ENCODE peak calls at places on chromosome 19, in eight cellular contexts. One of them, this sample, is unnamed.
A peak's percentile ranks its signal among the peaks of the same experiment; 100 is the strongest.

GRCh38 chr19:16605552-16605951 is 22.5 kb downstream of the MED26 start:
- DNase-seq in PC-9: no peak
- DNase-seq in fibroblast of lung: no peak
- DNase-seq in hepatocyte: no peak
- DNase-seq in GM23338: no peak
- DNase-seq in astrocyte: no peak
- DNase-seq in neural progenitor cell: no peak
- DNase-seq in HCT116: no peak
- DNase-seq in this sample: no peak

GRCh38 chr19:35154535-35155406 is at the start of gene FXYD5:
- DNase-seq in PC-9: peak; percentile 65
- DNase-seq in fibroblast of lung: peak; percentile 69
- DNase-seq in hepatocyte: peak; percentile 86
- DNase-seq in GM23338: peak; percentile 86
- DNase-seq in astrocyte: peak; percentile 70
- DNase-seq in neural progenitor cell: peak; percentile 72
- DNase-seq in HCT116: no peak
- DNase-seq in this sample: peak; percentile 70

GRCh38 chr19:3554254-3555083 is 2.9 kb downstream of the MFSD12 start:
- DNase-seq in PC-9: no peak
- DNase-seq in fibroblast of lung: no peak
- DNase-seq in hepatocyte: no peak
- DNase-seq in GM23338: no peak
- DNase-seq in astrocyte: no peak
- DNase-seq in neural progenitor cell: no peak
- DNase-seq in HCT116: no peak
- DNase-seq in this sample: no peak

GRCh38 chr19:47778089-47778953 is at the start of gene SELENOW:
- DNase-seq in PC-9: peak; percentile 85
- DNase-seq in fibroblast of lung: peak; percentile 64
- DNase-seq in hepatocyte: peak; percentile 85
- DNase-seq in GM23338: peak; percentile 88
- DNase-seq in astrocyte: peak; percentile 58
- DNase-seq in neural progenitor cell: peak; percentile 92
- DNase-seq in HCT116: peak; percentile 55
- DNase-seq in this sample: peak; percentile 67

GRCh38 chr19:19526581-19527370 is 1.9 kb upstream of the YJEFN3 start:
- DNase-seq in PC-9: no peak
- DNase-seq in fibroblast of lung: no peak
- DNase-seq in hepatocyte: no peak
- DNase-seq in GM23338: no peak
- DNase-seq in astrocyte: no peak
- DNase-seq in neural progenitor cell: no peak
- DNase-seq in HCT116: no peak
- DNase-seq in this sample: no peak

GRCh38 chr19:16457195-16457953 is 14.4 kb downstream of the EPS15L1 start:
- DNase-seq in PC-9: peak; percentile 42
- DNase-seq in fibroblast of lung: peak; percentile 56
- DNase-seq in hepatocyte: no peak
- DNase-seq in GM23338: peak; percentile 47
- DNase-seq in astrocyte: peak; percentile 35
- DNase-seq in neural progenitor cell: peak; percentile 23
- DNase-seq in HCT116: no peak
- DNase-seq in this sample: peak; percentile 5

GRCh38 chr19:50667759-50668231 is 18.6 kb downstream of the C19orf81 start:
- DNase-seq in PC-9: no peak
- DNase-seq in fibroblast of lung: no peak
- DNase-seq in hepatocyte: no peak
- DNase-seq in GM23338: peak; percentile 39
- DNase-seq in astrocyte: no peak
- DNase-seq in neural progenitor cell: no peak
- DNase-seq in HCT116: no peak
- DNase-seq in this sample: no peak

GRCh38 chr19:27972291-27973040 is 1240.5 kb downstream of the UQCRFS1 start:
- DNase-seq in PC-9: peak; percentile 11
- DNase-seq in fibroblast of lung: no peak
- DNase-seq in hepatocyte: peak; percentile 52
- DNase-seq in GM23338: no peak
- DNase-seq in astrocyte: peak; percentile 88
- DNase-seq in neural progenitor cell: no peak
- DNase-seq in HCT116: no peak
- DNase-seq in this sample: peak; percentile 41

GRCh38 chr19:41702208-41702651 is 6.2 kb upstream of the CEACAM5 start:
- DNase-seq in PC-9: no peak
- DNase-seq in fibroblast of lung: no peak
- DNase-seq in hepatocyte: no peak
- DNase-seq in GM23338: no peak
- DNase-seq in astrocyte: peak; percentile 20
- DNase-seq in neural progenitor cell: no peak
- DNase-seq in HCT116: no peak
- DNase-seq in this sample: peak; percentile 51

GRCh38 chr19:13633109-13633508 is 126.8 kb upstream of the CACNA1A start:
- DNase-seq in PC-9: no peak
- DNase-seq in fibroblast of lung: peak; percentile 95
- DNase-seq in hepatocyte: peak; percentile 66
- DNase-seq in GM23338: peak; percentile 60
- DNase-seq in astrocyte: peak; percentile 34
- DNase-seq in neural progenitor cell: peak; percentile 64
- DNase-seq in HCT116: no peak
- DNase-seq in this sample: peak; percentile 58

GRCh38 chr19:54209748-54210494 is 9.3 kb downstream of the RPS9 start:
- DNase-seq in PC-9: peak; percentile 95
- DNase-seq in fibroblast of lung: peak; percentile 99
- DNase-seq in hepatocyte: peak; percentile 95
- DNase-seq in GM23338: no peak
- DNase-seq in astrocyte: peak; percentile 96
- DNase-seq in neural progenitor cell: no peak
- DNase-seq in HCT116: peak; percentile 40
- DNase-seq in this sample: peak; percentile 99

GRCh38 chr19:16325161-16325527 is 518 bp downstream of the KLF2 start:
- DNase-seq in PC-9: peak; percentile 28
- DNase-seq in fibroblast of lung: no peak
- DNase-seq in hepatocyte: peak; percentile 66
- DNase-seq in GM23338: peak; percentile 71
- DNase-seq in astrocyte: no peak
- DNase-seq in neural progenitor cell: peak; percentile 61
- DNase-seq in HCT116: no peak
- DNase-seq in this sample: no peak

GRCh38 chr19:11168568-11168967 is 13.0 kb upstream of the SPC24 start:
- DNase-seq in PC-9: peak; percentile 21
- DNase-seq in fibroblast of lung: peak; percentile 93
- DNase-seq in hepatocyte: no peak
- DNase-seq in GM23338: no peak
- DNase-seq in astrocyte: peak; percentile 92
- DNase-seq in neural progenitor cell: no peak
- DNase-seq in HCT116: peak; percentile 19
- DNase-seq in this sample: peak; percentile 99

GRCh38 chr19:49968279-49968922 is 7.4 kb upstream of the SIGLEC11 start:
- DNase-seq in PC-9: no peak
- DNase-seq in fibroblast of lung: no peak
- DNase-seq in hepatocyte: no peak
- DNase-seq in GM23338: no peak
- DNase-seq in astrocyte: no peak
- DNase-seq in neural progenitor cell: no peak
- DNase-seq in HCT116: no peak
- DNase-seq in this sample: no peak

GRCh38 chr19:46609511-46610412 is 8.6 kb downstream of the CALM3 start:
- DNase-seq in PC-9: no peak
- DNase-seq in fibroblast of lung: no peak
- DNase-seq in hepatocyte: no peak
- DNase-seq in GM23338: no peak
- DNase-seq in astrocyte: no peak
- DNase-seq in neural progenitor cell: no peak
- DNase-seq in HCT116: no peak
- DNase-seq in this sample: no peak

GRCh38 chr19:823565-824121 is 1.9 kb upstream of the PLPPR3 start:
- DNase-seq in PC-9: peak; percentile 39
- DNase-seq in fibroblast of lung: no peak
- DNase-seq in hepatocyte: peak; percentile 12
- DNase-seq in GM23338: no peak
- DNase-seq in astrocyte: no peak
- DNase-seq in neural progenitor cell: peak; percentile 45
- DNase-seq in HCT116: no peak
- DNase-seq in this sample: no peak

GRCh38 chr19:825897-826640 is 1.6 kb upstream of the AZU1 start:
- DNase-seq in PC-9: no peak
- DNase-seq in fibroblast of lung: peak; percentile 68
- DNase-seq in hepatocyte: no peak
- DNase-seq in GM23338: no peak
- DNase-seq in astrocyte: no peak
- DNase-seq in neural progenitor cell: no peak
- DNase-seq in HCT116: no peak
- DNase-seq in this sample: no peak

GRCh38 chr19:821976-822773 is 420 bp upstream of the PLPPR3 start:
- DNase-seq in PC-9: no peak
- DNase-seq in fibroblast of lung: no peak
- DNase-seq in hepatocyte: peak; percentile 43
- DNase-seq in GM23338: peak; percentile 77
- DNase-seq in astrocyte: no peak
- DNase-seq in neural progenitor cell: peak; percentile 92
- DNase-seq in HCT116: no peak
- DNase-seq in this sample: no peak

GRCh38 chr19:824885-825284 is 2.8 kb upstream of the AZU1 start:
- DNase-seq in PC-9: no peak
- DNase-seq in fibroblast of lung: no peak
- DNase-seq in hepatocyte: no peak
- DNase-seq in GM23338: no peak
- DNase-seq in astrocyte: no peak
- DNase-seq in neural progenitor cell: no peak
- DNase-seq in HCT116: no peak
- DNase-seq in this sample: no peak

GRCh38 chr19:821228-821975 is at the start of gene PLPPR3:
- DNase-seq in PC-9: no peak
- DNase-seq in fibroblast of lung: no peak
- DNase-seq in hepatocyte: peak; percentile 44
- DNase-seq in GM23338: peak; percentile 67
- DNase-seq in astrocyte: no peak
- DNase-seq in neural progenitor cell: peak; percentile 63
- DNase-seq in HCT116: no peak
- DNase-seq in this sample: no peak
- TF ChIP-seq EZH2 in PC-9: no peak
- TF ChIP-seq EZH2 in fibroblast of lung: no peak
- TF ChIP-seq EZH2 in hepatocyte: no peak
- TF ChIP-seq EZH2 in GM23338: no peak
- TF ChIP-seq EZH2 in astrocyte: peak; percentile 69
- TF ChIP-seq EZH2 in neural progenitor cell: no peak
- TF ChIP-seq EZH2 in HCT116: no peak
- TF ChIP-seq EZH2 in this sample: no peak

GRCh38 chr19:8146877-8147575 is 2.4 kb downstream of the FBN3 start:
- DNase-seq in PC-9: no peak
- DNase-seq in fibroblast of lung: no peak
- DNase-seq in hepatocyte: no peak
- DNase-seq in GM23338: no peak
- DNase-seq in astrocyte: no peak
- DNase-seq in neural progenitor cell: no peak
- DNase-seq in HCT116: no peak
- DNase-seq in this sample: no peak

GRCh38 chr19:8148088-8148409 is 1.3 kb downstream of the FBN3 start:
- DNase-seq in PC-9: no peak
- DNase-seq in fibroblast of lung: no peak
- DNase-seq in hepatocyte: no peak
- DNase-seq in GM23338: no peak
- DNase-seq in astrocyte: no peak
- DNase-seq in neural progenitor cell: no peak
- DNase-seq in HCT116: no peak
- DNase-seq in this sample: no peak

GRCh38 chr19:8149261-8150094 is at the start of gene FBN3:
- DNase-seq in PC-9: no peak
- DNase-seq in fibroblast of lung: no peak
- DNase-seq in hepatocyte: peak; percentile 58
- DNase-seq in GM23338: peak; percentile 79
- DNase-seq in astrocyte: no peak
- DNase-seq in neural progenitor cell: peak; percentile 83
- DNase-seq in HCT116: no peak
- DNase-seq in this sample: no peak

GRCh38 chr19:8147579-8147978 is 1.8 kb downstream of the FBN3 start:
- DNase-seq in PC-9: no peak
- DNase-seq in fibroblast of lung: no peak
- DNase-seq in hepatocyte: no peak
- DNase-seq in GM23338: no peak
- DNase-seq in astrocyte: no peak
- DNase-seq in neural progenitor cell: no peak
- DNase-seq in HCT116: no peak
- DNase-seq in this sample: no peak

DNA sequence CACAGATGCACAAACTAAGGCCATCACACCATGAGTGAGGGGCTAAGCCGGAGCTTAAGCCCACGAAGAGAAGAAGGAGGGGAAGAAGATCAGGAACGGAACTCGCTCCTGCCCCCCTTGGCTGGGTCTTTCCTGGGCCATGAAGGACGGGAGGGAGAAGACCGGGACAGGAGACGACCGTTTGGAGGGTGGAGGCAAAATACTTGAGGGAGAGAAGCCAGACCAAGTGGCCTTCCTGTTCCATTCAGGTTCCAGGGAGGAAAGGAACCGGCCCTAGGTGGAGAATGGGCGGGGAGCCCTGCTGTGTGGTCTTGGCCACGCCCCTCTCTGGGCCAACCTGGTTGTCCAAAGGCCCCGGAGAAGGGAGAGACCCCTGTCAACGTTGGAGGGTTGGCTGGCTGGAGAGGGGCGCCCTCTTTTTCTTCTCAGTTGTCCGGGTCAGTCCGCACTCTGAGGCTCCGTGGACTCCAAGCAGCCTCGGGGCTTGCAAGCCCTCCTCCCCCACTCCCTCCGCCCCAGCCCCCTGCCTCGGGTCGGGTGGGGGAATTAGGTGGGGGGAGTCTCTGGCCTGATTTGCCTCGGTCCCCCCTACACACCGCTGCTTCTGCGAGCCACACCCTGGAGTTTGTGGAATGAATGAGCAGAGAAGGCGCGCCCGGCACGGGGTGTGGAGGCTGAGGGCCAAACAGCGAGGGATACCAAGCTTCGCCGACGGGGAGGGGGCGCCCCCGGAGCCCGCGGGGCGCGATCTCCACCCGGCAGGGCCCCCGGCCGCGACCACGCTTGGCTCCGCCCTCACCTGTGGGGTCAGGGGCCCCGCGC is 771 bp downstream of the FBN3 start:
- DNase-seq in PC-9: no peak
- DNase-seq in fibroblast of lung: no peak
- DNase-seq in hepatocyte: peak; percentile 77
- DNase-seq in GM23338: peak; percentile 97
- DNase-seq in astrocyte: no peak
- DNase-seq in neural progenitor cell: peak; percentile 85
- DNase-seq in HCT116: peak; percentile 24
- DNase-seq in this sample: peak; percentile 43
- TF ChIP-seq EZH2 in PC-9: peak; percentile 79
- TF ChIP-seq EZH2 in fibroblast of lung: no peak
- TF ChIP-seq EZH2 in hepatocyte: no peak
- TF ChIP-seq EZH2 in GM23338: no peak
- TF ChIP-seq EZH2 in astrocyte: peak; percentile 40
- TF ChIP-seq EZH2 in neural progenitor cell: no peak
- TF ChIP-seq EZH2 in HCT116: no peak
- TF ChIP-seq EZH2 in this sample: no peak

GRCh38 chr19:8688930-8689329 is 9.7 kb downstream of the ACTL9 start:
- DNase-seq in PC-9: no peak
- DNase-seq in fibroblast of lung: no peak
- DNase-seq in hepatocyte: no peak
- DNase-seq in GM23338: no peak
- DNase-seq in astrocyte: no peak
- DNase-seq in neural progenitor cell: no peak
- DNase-seq in HCT116: no peak
- DNase-seq in this sample: no peak
- TF ChIP-seq EZH2 in PC-9: no peak
- TF ChIP-seq EZH2 in fibroblast of lung: no peak
- TF ChIP-seq EZH2 in hepatocyte: no peak
- TF ChIP-seq EZH2 in GM23338: no peak
- TF ChIP-seq EZH2 in astrocyte: no peak
- TF ChIP-seq EZH2 in neural progenitor cell: no peak
- TF ChIP-seq EZH2 in HCT116: no peak
- TF ChIP-seq EZH2 in this sample: no peak

GRCh38 chr19:40512473-40513344 is 45.9 kb downstream of the SPTBN4 start:
- DNase-seq in PC-9: no peak
- DNase-seq in fibroblast of lung: no peak
- DNase-seq in hepatocyte: peak; percentile 50
- DNase-seq in GM23338: peak; percentile 82
- DNase-seq in astrocyte: no peak
- DNase-seq in neural progenitor cell: peak; percentile 81
- DNase-seq in HCT116: no peak
- DNase-seq in this sample: no peak
- TF ChIP-seq EZH2 in PC-9: no peak
- TF ChIP-seq EZH2 in fibroblast of lung: no peak
- TF ChIP-seq EZH2 in hepatocyte: no peak
- TF ChIP-seq EZH2 in GM23338: peak; percentile 62
- TF ChIP-seq EZH2 in astrocyte: peak; percentile 65
- TF ChIP-seq EZH2 in neural progenitor cell: peak; percentile 88
- TF ChIP-seq EZH2 in HCT116: no peak
- TF ChIP-seq EZH2 in this sample: no peak